ENCODE peak calls at places on chromosomes 11 and 22, in nine cellular contexts. One of them, this sample, is unnamed.

GRCh38 chr11:98136357-98136756 is 884.4 kb upstream of the CNTN5 start:
- DNase-seq in naive thymus-derived CD4-positive, alpha-beta T cell: no peak
- DNase-seq in sigmoid colon: no peak
- DNase-seq in tibial nerve: no peak
- DNase-seq in uterus: no peak
- DNase-seq in HCT116: no peak
- DNase-seq in heart left ventricle: no peak
- DNase-seq in transverse colon: no peak
- DNase-seq in thoracic aorta: no peak
- DNase-seq in this sample: no peak

GRCh38 chr11:69928124-69928523 is 108.9 kb upstream of the FGF3 start:
- DNase-seq in naive thymus-derived CD4-positive, alpha-beta T cell: no peak
- DNase-seq in sigmoid colon: peak; percentile 26
- DNase-seq in tibial nerve: no peak
- DNase-seq in uterus: peak; percentile 1
- DNase-seq in HCT116: no peak
- DNase-seq in heart left ventricle: no peak
- DNase-seq in transverse colon: no peak
- DNase-seq in thoracic aorta: no peak
- DNase-seq in this sample: peak; percentile 55

GRCh38 chr11:326592-326841 is 5.9 kb upstream of the IFITM3 start:
- DNase-seq in naive thymus-derived CD4-positive, alpha-beta T cell: no peak
- DNase-seq in sigmoid colon: no peak
- DNase-seq in tibial nerve: no peak
- DNase-seq in uterus: no peak
- DNase-seq in HCT116: no peak
- DNase-seq in heart left ventricle: no peak
- DNase-seq in transverse colon: no peak
- DNase-seq in thoracic aorta: no peak
- DNase-seq in this sample: peak; percentile 52

GRCh38 chr11:70759846-70760245 is 361.5 kb downstream of the CTTN start:
- DNase-seq in naive thymus-derived CD4-positive, alpha-beta T cell: no peak
- DNase-seq in sigmoid colon: peak; percentile 28
- DNase-seq in tibial nerve: no peak
- DNase-seq in uterus: no peak
- DNase-seq in HCT116: no peak
- DNase-seq in heart left ventricle: no peak
- DNase-seq in transverse colon: no peak
- DNase-seq in thoracic aorta: no peak
- DNase-seq in this sample: no peak

GRCh38 chr11:60890696-60891095 is 15.7 kb downstream of the PRPF19 start:
- DNase-seq in naive thymus-derived CD4-positive, alpha-beta T cell: no peak
- DNase-seq in sigmoid colon: no peak
- DNase-seq in tibial nerve: no peak
- DNase-seq in uterus: no peak
- DNase-seq in HCT116: no peak
- DNase-seq in heart left ventricle: no peak
- DNase-seq in transverse colon: no peak
- DNase-seq in thoracic aorta: no peak
- DNase-seq in this sample: peak; percentile 23

GRCh38 chr11:3675971-3676370 is 4.8 kb upstream of the CHRNA10 start:
- DNase-seq in naive thymus-derived CD4-positive, alpha-beta T cell: no peak
- DNase-seq in sigmoid colon: no peak
- DNase-seq in tibial nerve: no peak
- DNase-seq in uterus: no peak
- DNase-seq in HCT116: no peak
- DNase-seq in heart left ventricle: no peak
- DNase-seq in transverse colon: no peak
- DNase-seq in thoracic aorta: no peak
- DNase-seq in this sample: no peak

GRCh38 chr11:123211981-123212380 is 16.9 kb upstream of the CLMP start:
- DNase-seq in naive thymus-derived CD4-positive, alpha-beta T cell: no peak
- DNase-seq in sigmoid colon: no peak
- DNase-seq in tibial nerve: no peak
- DNase-seq in uterus: no peak
- DNase-seq in HCT116: no peak
- DNase-seq in heart left ventricle: no peak
- DNase-seq in transverse colon: no peak
- DNase-seq in thoracic aorta: no peak
- DNase-seq in this sample: peak; percentile 50

GRCh38 chr11:8263109-8263768 is 439 bp downstream of the LMO1 start:
- DNase-seq in naive thymus-derived CD4-positive, alpha-beta T cell: no peak
- DNase-seq in sigmoid colon: peak; percentile 59
- DNase-seq in tibial nerve: no peak
- DNase-seq in uterus: no peak
- DNase-seq in HCT116: no peak
- DNase-seq in heart left ventricle: no peak
- DNase-seq in transverse colon: no peak
- DNase-seq in thoracic aorta: no peak
- DNase-seq in this sample: peak; percentile 78

GRCh38 chr22:49212002-49212401 is 615.7 kb downstream of the BRD1 start:
- DNase-seq in naive thymus-derived CD4-positive, alpha-beta T cell: no peak
- DNase-seq in sigmoid colon: peak; percentile 51
- DNase-seq in tibial nerve: no peak
- DNase-seq in uterus: peak; percentile 2
- DNase-seq in HCT116: no peak
- DNase-seq in heart left ventricle: no peak
- DNase-seq in transverse colon: no peak
- DNase-seq in thoracic aorta: no peak
- DNase-seq in this sample: peak; percentile 4

GRCh38 chr22:50576806-50577696 is 1.2 kb downstream of the CPT1B start:
- DNase-seq in naive thymus-derived CD4-positive, alpha-beta T cell: no peak
- DNase-seq in sigmoid colon: no peak
- DNase-seq in tibial nerve: no peak
- DNase-seq in uterus: no peak
- DNase-seq in HCT116: no peak
- DNase-seq in heart left ventricle: no peak
- DNase-seq in transverse colon: no peak
- DNase-seq in thoracic aorta: no peak
- DNase-seq in this sample: no peak

GRCh38 chr11:113192121-113192925 is 122.1 kb upstream of the TTC12 start:
- DNase-seq in naive thymus-derived CD4-positive, alpha-beta T cell: no peak
- DNase-seq in sigmoid colon: no peak
- DNase-seq in tibial nerve: no peak
- DNase-seq in uterus: no peak
- DNase-seq in HCT116: no peak
- DNase-seq in heart left ventricle: no peak
- DNase-seq in transverse colon: no peak
- DNase-seq in thoracic aorta: no peak
- DNase-seq in this sample: no peak

GRCh38 chr22:29143848-29144785 is 61.6 kb upstream of the EMID1 start:
- DNase-seq in naive thymus-derived CD4-positive, alpha-beta T cell: no peak
- DNase-seq in sigmoid colon: peak; percentile 53
- DNase-seq in tibial nerve: no peak
- DNase-seq in uterus: peak; percentile 4
- DNase-seq in HCT116: no peak
- DNase-seq in heart left ventricle: no peak
- DNase-seq in transverse colon: no peak
- DNase-seq in thoracic aorta: no peak
- DNase-seq in this sample: no peak

GRCh38 chr11:8577791-8578581 is 16.0 kb downstream of the STK33 start:
- DNase-seq in naive thymus-derived CD4-positive, alpha-beta T cell: no peak
- DNase-seq in sigmoid colon: no peak
- DNase-seq in tibial nerve: no peak
- DNase-seq in uterus: no peak
- DNase-seq in HCT116: no peak
- DNase-seq in heart left ventricle: no peak
- DNase-seq in transverse colon: no peak
- DNase-seq in thoracic aorta: no peak
- DNase-seq in this sample: no peak

GRCh38 chr11:20443596-20443995 is 56.1 kb downstream of the PRMT3 start:
- DNase-seq in naive thymus-derived CD4-positive, alpha-beta T cell: no peak
- DNase-seq in sigmoid colon: no peak
- DNase-seq in tibial nerve: no peak
- DNase-seq in uterus: no peak
- DNase-seq in HCT116: peak; percentile 18
- DNase-seq in heart left ventricle: no peak
- DNase-seq in transverse colon: no peak
- DNase-seq in thoracic aorta: no peak
- DNase-seq in this sample: no peak

DNA sequence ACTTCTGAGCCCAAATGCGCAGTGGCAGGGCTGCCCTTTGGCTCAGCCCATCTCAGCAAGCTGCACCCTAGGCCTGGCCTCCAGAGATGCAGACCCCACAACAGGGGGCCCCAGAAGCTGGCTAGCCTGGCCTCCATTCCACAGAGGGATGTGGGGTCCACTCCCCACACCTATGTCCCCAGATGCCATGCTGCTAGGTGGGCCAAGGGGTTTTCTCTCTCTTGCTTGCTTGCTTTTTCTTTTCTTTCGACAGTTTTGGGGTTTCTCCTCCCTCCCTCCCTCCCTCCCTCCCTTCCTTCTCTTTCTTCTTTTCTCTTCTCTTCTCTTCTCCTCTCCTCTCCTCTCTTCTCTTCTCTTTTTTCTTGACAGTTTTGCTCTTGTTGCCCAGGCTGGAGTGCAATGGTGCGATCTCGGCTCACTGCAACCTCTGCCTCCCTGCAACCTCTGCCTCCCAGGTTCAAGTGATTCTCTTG is 9.6 kb downstream of the SCARF2 start:
- DNase-seq in naive thymus-derived CD4-positive, alpha-beta T cell: no peak
- DNase-seq in sigmoid colon: peak; percentile 29
- DNase-seq in tibial nerve: no peak
- DNase-seq in uterus: no peak
- DNase-seq in HCT116: no peak
- DNase-seq in heart left ventricle: no peak
- DNase-seq in transverse colon: no peak
- DNase-seq in thoracic aorta: no peak
- DNase-seq in this sample: no peak
- H3K4me1 ChIP-seq in naive thymus-derived CD4-positive, alpha-beta T cell: peaks cover 17% of the 10 kb centered on the region
- H3K4me1 ChIP-seq in sigmoid colon: peaks cover 40% of the 10 kb centered on the region
- H3K4me1 ChIP-seq in tibial nerve: no peaks in the 10 kb centered on the region
- H3K4me1 ChIP-seq in uterus: no peaks in the 10 kb centered on the region
- H3K4me1 ChIP-seq in HCT116: peaks cover 35% of the 10 kb centered on the region
- H3K4me1 ChIP-seq in heart left ventricle: peaks cover 52% of the 10 kb centered on the region
- H3K4me1 ChIP-seq in transverse colon: peaks cover 50% of the 10 kb centered on the region
- H3K4me1 ChIP-seq in thoracic aorta: peaks cover 37% of the 10 kb centered on the region
- H3K4me1 ChIP-seq in this sample: no peaks in the 10 kb centered on the region

DNA sequence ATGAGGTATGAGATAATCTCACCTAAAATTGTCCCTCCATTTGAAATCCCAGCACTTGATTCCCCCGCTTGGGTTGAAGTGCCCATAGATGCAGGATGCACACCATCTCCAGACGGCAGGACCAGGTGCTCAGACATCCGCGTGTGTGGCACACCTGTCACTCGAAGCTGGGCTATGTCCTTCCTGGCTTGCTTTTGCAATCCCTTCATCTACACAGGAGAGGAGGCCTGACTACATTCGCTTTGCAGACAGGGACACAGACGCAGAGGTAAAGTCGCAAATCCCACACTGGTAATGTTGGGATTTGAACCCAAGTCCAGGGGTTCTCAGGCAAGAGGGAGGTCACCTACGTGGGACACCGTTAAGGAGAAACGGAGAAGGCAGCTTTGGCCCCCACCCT is 7.2 kb upstream of the CYTH4 start:
- DNase-seq in naive thymus-derived CD4-positive, alpha-beta T cell: no peak
- DNase-seq in sigmoid colon: no peak
- DNase-seq in tibial nerve: no peak
- DNase-seq in uterus: no peak
- DNase-seq in HCT116: no peak
- DNase-seq in heart left ventricle: no peak
- DNase-seq in transverse colon: no peak
- DNase-seq in thoracic aorta: no peak
- DNase-seq in this sample: peak; percentile 37
- H3K27me3 ChIP-seq in naive thymus-derived CD4-positive, alpha-beta T cell: no peaks in the 10 kb centered on the region
- H3K27me3 ChIP-seq in sigmoid colon: peaks cover 53% of the 10 kb centered on the region
- H3K27me3 ChIP-seq in tibial nerve: no peaks in the 10 kb centered on the region
- H3K27me3 ChIP-seq in uterus: no peaks in the 10 kb centered on the region
- H3K27me3 ChIP-seq in HCT116: no peaks in the 10 kb centered on the region
- H3K27me3 ChIP-seq in heart left ventricle: peaks cover 29% of the 10 kb centered on the region
- H3K27me3 ChIP-seq in transverse colon: peaks cover 16% of the 10 kb centered on the region
- H3K27me3 ChIP-seq in thoracic aorta: no peaks in the 10 kb centered on the region
- H3K27me3 ChIP-seq in this sample: peaks cover 4% of the 10 kb centered on the region

GRCh38 chr11:67349457-67349856 is 3.9 kb downstream of the POLD4 start:
- DNase-seq in naive thymus-derived CD4-positive, alpha-beta T cell: no peak
- DNase-seq in sigmoid colon: no peak
- DNase-seq in tibial nerve: no peak
- DNase-seq in uterus: no peak
- DNase-seq in HCT116: no peak
- DNase-seq in heart left ventricle: no peak
- DNase-seq in transverse colon: no peak
- DNase-seq in thoracic aorta: no peak
- DNase-seq in this sample: no peak
- H3K4me1 ChIP-seq in naive thymus-derived CD4-positive, alpha-beta T cell: peaks cover 29% of the 10 kb centered on the region
- H3K4me1 ChIP-seq in sigmoid colon: peaks cover 32% of the 10 kb centered on the region
- H3K4me1 ChIP-seq in tibial nerve: peaks cover 2% of the 10 kb centered on the region
- H3K4me1 ChIP-seq in uterus: peaks cover 11% of the 10 kb centered on the region
- H3K4me1 ChIP-seq in HCT116: peaks cover 74% of the 10 kb centered on the region
- H3K4me1 ChIP-seq in heart left ventricle: peaks cover 38% of the 10 kb centered on the region
- H3K4me1 ChIP-seq in transverse colon: peaks cover 73% of the 10 kb centered on the region
- H3K4me1 ChIP-seq in thoracic aorta: peaks cover 27% of the 10 kb centered on the region
- H3K4me1 ChIP-seq in this sample: peaks cover 11% of the 10 kb centered on the region

DNA sequence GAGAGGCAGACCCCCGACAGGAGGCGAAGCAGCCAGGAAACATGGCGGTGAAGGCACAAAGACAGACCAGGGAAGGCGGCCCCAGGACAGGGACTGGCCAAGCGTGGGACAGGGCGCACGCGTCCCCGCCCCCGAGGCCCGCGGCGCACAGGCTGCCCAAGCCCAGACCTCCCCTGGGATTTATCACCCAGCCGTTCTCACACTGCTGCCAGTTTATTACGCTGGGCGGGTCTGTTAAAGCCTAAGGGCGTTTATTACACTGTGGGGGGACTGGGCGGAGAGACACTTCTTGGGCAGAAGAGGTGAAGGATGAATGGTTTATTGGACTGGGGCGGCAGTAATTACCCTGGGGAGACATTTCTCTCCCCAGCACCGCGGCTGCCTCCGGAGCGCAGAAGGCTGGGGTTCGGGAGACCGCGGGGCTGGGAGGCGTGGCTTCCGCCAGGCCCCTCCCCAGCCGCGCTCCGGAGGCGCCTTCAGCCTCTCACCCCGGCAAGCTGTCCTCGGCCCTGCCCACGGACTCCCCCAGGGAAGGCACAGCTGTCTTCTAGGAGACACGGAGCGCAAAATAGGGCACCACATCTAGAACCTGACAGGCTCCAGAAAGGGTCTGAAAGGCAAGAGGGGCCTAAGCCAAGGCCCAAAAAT is 47.1 kb downstream of the SLC22A12 start:
- DNase-seq in naive thymus-derived CD4-positive, alpha-beta T cell: no peak
- DNase-seq in sigmoid colon: peak; percentile 82
- DNase-seq in tibial nerve: no peak
- DNase-seq in uterus: no peak
- DNase-seq in HCT116: no peak
- DNase-seq in heart left ventricle: no peak
- DNase-seq in transverse colon: peak; percentile 70
- DNase-seq in thoracic aorta: no peak
- DNase-seq in this sample: peak; percentile 82
- H3K27me3 ChIP-seq in naive thymus-derived CD4-positive, alpha-beta T cell: no peaks in the 10 kb centered on the region
- H3K27me3 ChIP-seq in sigmoid colon: peaks cover 17% of the 10 kb centered on the region
- H3K27me3 ChIP-seq in tibial nerve: no peaks in the 10 kb centered on the region
- H3K27me3 ChIP-seq in uterus: no peaks in the 10 kb centered on the region
- H3K27me3 ChIP-seq in HCT116: peaks cover 18% of the 10 kb centered on the region
- H3K27me3 ChIP-seq in heart left ventricle: peaks cover 54% of the 10 kb centered on the region
- H3K27me3 ChIP-seq in transverse colon: peaks cover 38% of the 10 kb centered on the region
- H3K27me3 ChIP-seq in thoracic aorta: no peaks in the 10 kb centered on the region
- H3K27me3 ChIP-seq in this sample: peaks cover 59% of the 10 kb centered on the region

GRCh38 chr11:57196556-57196955 is 14.8 kb downstream of the LRRC55 start:
- DNase-seq in naive thymus-derived CD4-positive, alpha-beta T cell: no peak
- DNase-seq in sigmoid colon: no peak
- DNase-seq in tibial nerve: no peak
- DNase-seq in uterus: no peak
- DNase-seq in HCT116: no peak
- DNase-seq in heart left ventricle: no peak
- DNase-seq in transverse colon: no peak
- DNase-seq in thoracic aorta: no peak
- DNase-seq in this sample: no peak
- H3K4me1 ChIP-seq in naive thymus-derived CD4-positive, alpha-beta T cell: no peaks in the 10 kb centered on the region
- H3K4me1 ChIP-seq in sigmoid colon: no peaks in the 10 kb centered on the region
- H3K4me1 ChIP-seq in tibial nerve: no peaks in the 10 kb centered on the region
- H3K4me1 ChIP-seq in uterus: no peaks in the 10 kb centered on the region
- H3K4me1 ChIP-seq in HCT116: no peaks in the 10 kb centered on the region
- H3K4me1 ChIP-seq in heart left ventricle: peaks cover 39% of the 10 kb centered on the region
- H3K4me1 ChIP-seq in transverse colon: no peaks in the 10 kb centered on the region
- H3K4me1 ChIP-seq in thoracic aorta: no peaks in the 10 kb centered on the region
- H3K4me1 ChIP-seq in this sample: no peaks in the 10 kb centered on the region